ENCODE peak calls at places on chromosomes 11 and 22, in ten cellular contexts. U is epithelial cell of esophagus; G is CD8-positive, alpha-beta T cell; Q is heart right ventricle; T is fibroblast of lung; I is adrenal gland; Z is lower leg skin; D is AG09309; K is BJ; V is hepatocyte. P is an unnamed sample.

GRCh38 chr11:78032090-78032489 is 9.0 kb upstream of the KCTD14 start:
- DNase-seq in D (no peak), G (no peak), Z (no peak), Q (no peak), K (no peak), V (peak), U (no peak), T (no peak), I (no peak), P (no peak)

GRCh38 chr11:66203847-66204246 is 64.6 kb upstream of the RAB1B start:
- DNase-seq in Q (no peak), G (no peak), U (no peak), K (no peak), D (no peak), V (no peak), I (no peak), T (no peak), Z (no peak), P (no peak)

GRCh38 chr11:87878373-87878779 is 296.9 kb downstream of the RAB38 start:
- DNase-seq in T (peak), D (peak), U (peak), I (peak), Q (no peak), V (peak), Z (no peak), G (no peak), K (peak), P (peak)

GRCh38 chr11:12618743-12619540 is 55.3 kb upstream of the TEAD1 start:
- DNase-seq in Q (no peak), U (no peak), D (peak), K (no peak), T (no peak), V (no peak), I (no peak), G (no peak), Z (no peak), P (no peak)

GRCh38 chr22:22047266-22047665 is 64.7 kb upstream of the TOP3B start:
- DNase-seq in I (no peak), K (no peak), U (no peak), G (no peak), T (no peak), Q (no peak), V (no peak), D (no peak), Z (no peak), P (no peak)

GRCh38 chr11:12755510-12755909 is 81.3 kb downstream of the TEAD1 start:
- DNase-seq in Z (no peak), T (no peak), V (no peak), Q (no peak), I (no peak), U (peak), K (no peak), D (no peak), G (no peak), P (no peak)

GRCh38 chr11:29293825-29294224 is 723.0 kb downstream of the KCNA4 start:
- DNase-seq in V (no peak), G (no peak), I (no peak), K (no peak), U (peak), T (peak), Q (no peak), Z (no peak), D (no peak), P (peak)

GRCh38 chr11:71473793-71474080 is 20.7 kb downstream of the NADSYN1 start:
- DNase-seq in K (no peak), V (no peak), Q (no peak), I (no peak), D (no peak), G (no peak), Z (no peak), T (no peak), U (no peak), P (no peak)

GRCh38 chr11:69308936-69309799 is 15.2 kb downstream of the MYEOV start:
- DNase-seq in K (no peak), U (no peak), Q (no peak), Z (peak), D (no peak), G (no peak), V (no peak), T (no peak), I (no peak), P (no peak)

GRCh38 chr11:86198156-86198555 is 46.4 kb upstream of the EED start:
- DNase-seq in D (no peak), K (no peak), I (no peak), T (no peak), V (no peak), Q (no peak), G (no peak), U (no peak), Z (no peak), P (no peak)

GRCh38 chr22:20271114-20271994 is 3.2 kb upstream of the RTN4R start:
- DNase-seq in V (no peak), U (no peak), K (no peak), T (no peak), G (no peak), Z (no peak), D (no peak), I (peak), Q (no peak), P (no peak)

GRCh38 chr11:35796542-35796941 is 134.0 kb downstream of the TRIM44 start:
- DNase-seq in T (no peak), Z (no peak), G (no peak), V (no peak), U (peak), K (no peak), D (no peak), Q (no peak), I (no peak), P (peak)

GRCh38 chr11:60914620-60915249 is 777 bp downstream of the TMEM109 start:
- DNase-seq in D (no peak), K (no peak), Z (no peak), T (peak), V (peak), Q (no peak), U (peak), G (peak), I (peak), P (no peak)

GRCh38 chr11:119885861-119886567 is 157.0 kb upstream of the NECTIN1 start:
- DNase-seq in U (no peak), D (no peak), V (no peak), I (no peak), K (no peak), Z (no peak), G (no peak), Q (no peak), T (no peak), P (no peak)

GRCh38 chr11:120090411-120090810 is 47.5 kb downstream of the TRIM29 start:
- DNase-seq in D (no peak), T (no peak), Z (no peak), G (no peak), U (no peak), I (no peak), V (no peak), K (no peak), Q (no peak), P (no peak)

GRCh38 chr11:82305123-82305522 is 428.5 kb downstream of the FAM181B start:
- DNase-seq in D (no peak), T (no peak), Z (no peak), G (no peak), Q (no peak), I (no peak), U (no peak), V (no peak), K (no peak), P (no peak)

GRCh38 chr22:46001426-46002106 is 24.6 kb upstream of the WNT7B start:
- DNase-seq in U (no peak), D (no peak), K (no peak), Q (no peak), G (no peak), T (no peak), I (peak), Z (no peak), V (no peak), P (no peak)

GRCh38 chr11:22192289-22192641 is 620 bp upstream of the ANO5 start:
- DNase-seq in I (peak), Z (no peak), V (peak), K (no peak), D (no peak), T (no peak), G (no peak), Q (peak), U (no peak), P (no peak)

GRCh38 chr22:45246060-45246985 is 5.6 kb upstream of the KIAA0930 start:
- DNase-seq in Q (no peak), V (peak), K (peak), G (no peak), Z (peak), I (peak), T (peak), D (peak), U (peak), P (peak)

GRCh38 chr11:31655483-31655882 is 145.9 kb downstream of the ELP4 start:
- DNase-seq in I (no peak), T (peak), Q (no peak), U (peak), D (peak), V (no peak), K (peak), Z (no peak), G (no peak), P (peak)

GRCh38 chr11:67463680-67464410 is 5.2 kb downstream of the TMEM134 start:
- DNase-seq in V (no peak), D (no peak), I (peak), U (peak), K (no peak), Z (peak), T (no peak), Q (peak), G (no peak), P (no peak)

GRCh38 chr11:9722893-9723292 is 59.0 kb downstream of the SWAP70 start:
- DNase-seq in G (no peak), I (no peak), U (no peak), Q (no peak), T (no peak), V (no peak), Z (no peak), D (no peak), K (no peak), P (no peak)

GRCh38 chr22:23772315-23773246 is at the start of gene MMP11:
- DNase-seq in I (no peak), Z (no peak), G (peak), U (peak), V (peak), T (no peak), K (no peak), Q (peak), D (no peak), P (no peak)

DNA sequence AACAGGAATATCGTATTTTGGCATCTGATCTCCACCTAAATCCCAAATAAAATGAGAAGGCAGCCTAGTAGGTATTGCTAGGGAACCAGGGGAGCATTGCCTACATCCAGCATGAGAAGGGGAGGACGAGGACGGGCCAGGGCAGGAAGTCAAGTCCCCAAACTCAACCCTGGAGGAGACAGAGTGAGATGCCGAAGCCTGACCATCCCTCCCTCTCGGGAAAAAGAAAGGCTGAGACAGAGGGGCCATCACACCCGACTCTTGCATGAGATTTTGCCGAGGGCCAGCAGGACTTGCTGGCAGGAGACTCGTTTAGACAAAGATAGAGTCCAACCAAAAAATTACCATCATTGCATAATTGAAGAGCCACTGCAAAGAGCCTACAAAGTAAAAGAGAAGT is 50.2 kb upstream of the SPATA19 start:
- DNase-seq in D (no peak), G (no peak), U (no peak), K (no peak), T (no peak), Z (peak), Q (no peak), I (no peak), V (no peak), P (no peak)
- H3K4me3 ChIP-seq in D (no peak), G (no peak), U (no peak), K (no peak), T (no peak), Z (no peak), Q (no peak), I (no peak), V (no peak), P (no peak)

DNA sequence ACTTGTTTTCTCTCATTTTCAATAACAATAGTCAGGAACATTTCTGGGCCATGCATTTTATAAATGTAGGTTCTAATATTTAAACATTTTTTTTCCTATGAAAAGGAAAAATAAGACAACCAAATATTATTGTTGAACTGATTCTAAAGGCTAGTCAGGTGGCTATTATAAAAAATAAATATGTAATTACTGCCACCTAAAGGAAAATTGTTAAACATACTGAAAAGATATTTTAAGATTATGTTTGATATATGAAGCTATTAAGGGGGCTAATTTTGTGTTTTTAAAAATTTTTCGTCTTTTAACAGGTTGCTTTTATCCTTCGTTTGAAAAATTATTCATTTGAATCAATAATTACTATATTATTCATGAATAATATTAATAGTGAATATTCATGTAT is 62.2 kb upstream of the FDX1 start:
- DNase-seq in U (no peak), V (no peak), D (no peak), G (no peak), I (no peak), K (no peak), Q (no peak), Z (no peak), T (peak), P (no peak)
- TF ChIP-seq CTCF in U (no peak), V (peak), D (no peak), G (no peak), I (no peak), K (no peak), Q (peak), Z (no peak), T (no peak), P (no peak)

DNA sequence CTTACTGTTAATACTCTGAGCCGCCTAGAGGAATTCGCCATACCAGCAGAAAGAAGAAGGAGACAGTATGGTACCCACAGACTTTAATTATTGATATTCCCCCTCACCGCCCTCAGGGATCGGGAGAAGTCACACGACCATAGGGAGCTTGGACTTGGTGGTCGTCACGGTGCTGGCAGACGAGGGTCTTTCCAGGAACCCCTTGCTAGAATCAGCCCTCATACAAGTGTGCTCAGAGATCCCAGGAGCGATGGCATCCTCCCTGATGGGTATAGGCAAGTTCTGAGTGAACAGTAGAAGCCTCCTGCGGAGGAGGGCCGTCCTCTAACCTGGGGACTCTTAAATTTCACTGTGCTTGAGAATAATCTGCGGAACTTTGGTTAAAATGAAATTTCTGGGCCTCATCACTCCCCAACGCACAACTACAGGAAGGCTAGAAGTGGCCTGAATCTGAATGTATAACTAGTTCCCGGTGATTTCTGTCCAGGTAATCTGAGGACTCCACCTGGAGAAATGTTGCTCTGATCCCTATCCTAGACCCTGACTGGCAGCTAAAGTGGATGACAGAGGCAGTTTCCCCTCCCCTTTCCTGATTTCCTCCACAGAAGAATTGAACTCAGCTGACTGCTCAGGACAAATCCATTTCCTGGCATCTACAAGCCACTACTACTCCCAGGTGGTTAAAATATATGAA is 4.5 kb downstream of the VSIG2 start:
- DNase-seq in Q (no peak), I (no peak), U (no peak), T (no peak), G (no peak), K (no peak), V (no peak), D (no peak), Z (no peak), P (no peak)
- H3K4me3 ChIP-seq in Q (no peak), I (no peak), U (no peak), T (no peak), G (no peak), K (no peak), V (no peak), D (no peak), Z (no peak), P (no peak)

GRCh38 chr11:131042041-131042390 is 125.7 kb upstream of the SNX19 start:
- DNase-seq in Z (no peak), T (no peak), G (no peak), K (no peak), D (no peak), I (no peak), V (no peak), U (peak), Q (no peak), P (no peak)

GRCh38 chr11:131036544-131036943 is 120.3 kb upstream of the SNX19 start:
- DNase-seq in G (no peak), T (peak), V (no peak), I (no peak), K (no peak), Z (no peak), U (no peak), D (no peak), Q (no peak), P (no peak)

GRCh38 chr11:131041331-131042040 is 125.2 kb upstream of the SNX19 start:
- DNase-seq in U (peak), Z (no peak), I (no peak), Q (no peak), T (no peak), G (no peak), D (no peak), K (no peak), V (no peak), P (no peak)

GRCh38 chr11:131037873-131038272 is 121.6 kb upstream of the SNX19 start:
- DNase-seq in D (no peak), K (no peak), I (no peak), T (peak), Q (no peak), G (no peak), U (no peak), Z (no peak), V (no peak), P (no peak)

GRCh38 chr11:131038597-131038996 is 122.3 kb upstream of the SNX19 start:
- DNase-seq in I (no peak), T (no peak), K (no peak), Q (no peak), G (no peak), Z (no peak), V (peak), D (no peak), U (peak), P (no peak)
- TF ChIP-seq CTCF in I (peak), T (no peak), K (peak), Q (peak), G (no peak), Z (no peak), V (peak), D (peak), U (peak), P (no peak)

GRCh38 chr22:36351921-36352774 is 35.6 kb downstream of the MYH9 start:
- DNase-seq in T (peak), Q (no peak), D (no peak), Z (no peak), G (no peak), K (no peak), I (no peak), U (peak), V (peak), P (no peak)
- H3K4me3 ChIP-seq in T (peak), Q (peak), D (no peak), Z (no peak), G (peak), K (no peak), I (no peak), U (no peak), V (no peak), P (no peak)

DNA sequence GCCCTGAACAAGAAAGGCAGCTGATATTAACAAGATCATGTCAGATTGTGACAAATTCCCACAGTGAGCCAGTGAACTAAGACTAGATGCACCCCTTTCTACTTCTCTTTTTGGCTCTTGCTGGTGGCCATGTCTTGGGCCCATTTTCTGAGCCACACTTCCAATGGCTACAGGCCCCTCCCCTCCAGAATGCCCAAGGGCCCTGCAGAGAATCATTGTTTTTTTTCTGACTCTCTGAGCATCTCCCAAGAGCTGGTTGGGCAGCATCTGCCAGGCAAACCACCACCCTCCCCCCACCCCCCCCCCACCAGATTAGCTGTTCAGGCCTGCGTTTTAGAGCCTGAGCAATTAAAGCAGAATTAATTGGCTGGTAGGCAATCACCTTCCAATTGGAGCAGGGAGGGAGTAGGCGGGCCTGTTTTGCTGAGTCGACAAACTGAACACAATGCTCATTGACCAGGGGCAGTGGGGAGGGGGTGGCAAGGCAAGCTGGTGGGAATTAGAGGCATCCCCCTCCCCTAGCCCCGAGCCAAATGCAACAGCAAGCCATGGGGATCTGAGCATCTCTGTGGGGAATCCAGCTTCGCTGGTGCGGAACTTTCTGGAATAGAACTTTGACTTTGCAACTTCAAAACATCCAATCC is 541.3 kb downstream of the MN1 start:
- DNase-seq in G (no peak), I (no peak), Z (no peak), Q (no peak), U (no peak), T (no peak), K (no peak), V (no peak), D (no peak), P (no peak)
- TF ChIP-seq CTCF in G (no peak), I (no peak), Z (no peak), Q (no peak), U (no peak), T (no peak), K (no peak), V (no peak), D (no peak), P (no peak)

GRCh38 chr11:2862395-2862949 is 23.1 kb downstream of the CDKN1C start:
- DNase-seq in D (no peak), Z (no peak), U (no peak), K (no peak), T (no peak), V (no peak), Q (no peak), I (no peak), G (no peak), P (no peak)

GRCh38 chr11:2866178-2866577 is 19.4 kb downstream of the CDKN1C start:
- DNase-seq in Z (no peak), Q (no peak), D (no peak), U (no peak), G (no peak), T (no peak), V (no peak), K (no peak), I (no peak), P (no peak)

GRCh38 chr11:2864890-2865289 is 20.7 kb downstream of the CDKN1C start:
- DNase-seq in T (peak), V (no peak), U (no peak), I (no peak), D (no peak), Q (no peak), Z (no peak), G (no peak), K (no peak), P (no peak)

GRCh38 chr11:2860636-2861035 is 24.9 kb downstream of the CDKN1C start:
- DNase-seq in K (no peak), Q (no peak), D (no peak), I (no peak), V (peak), Z (no peak), G (no peak), U (peak), T (peak), P (no peak)

DNA sequence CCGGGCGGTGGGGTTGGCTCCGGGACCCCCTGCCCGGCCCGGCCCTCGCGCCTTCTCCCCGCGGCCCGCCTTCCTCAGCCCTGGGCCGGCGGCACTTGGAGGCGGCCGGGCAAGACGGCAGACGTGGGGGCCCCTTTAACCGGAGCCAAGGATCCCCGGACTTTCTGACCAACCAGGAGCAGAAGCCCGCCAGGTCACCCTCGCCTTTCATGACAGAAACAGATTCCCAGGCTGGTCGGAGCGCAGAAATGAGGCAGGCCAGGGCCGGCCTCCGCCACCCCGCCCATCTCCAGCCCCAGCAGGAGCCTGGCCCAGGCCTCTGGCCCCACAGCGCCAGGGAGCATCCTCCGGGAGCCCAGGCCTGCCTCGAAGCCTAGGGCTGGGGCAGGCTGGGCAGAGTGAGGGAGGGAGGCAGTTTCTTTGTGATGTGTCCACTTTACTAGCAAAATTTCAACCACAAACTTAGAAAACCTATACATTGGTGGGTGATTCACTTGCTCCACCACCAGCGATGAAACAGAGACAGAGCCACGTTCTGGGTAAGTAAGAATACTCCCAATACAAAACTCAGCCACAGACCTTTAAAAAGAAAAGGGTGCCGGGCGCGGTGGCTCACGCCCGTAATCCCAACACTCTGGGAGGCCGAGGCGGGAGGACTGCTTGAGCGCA is 22.5 kb downstream of the CDKN1C start:
- DNase-seq in Q (no peak), D (no peak), U (no peak), V (no peak), K (no peak), Z (no peak), G (no peak), I (no peak), T (no peak), P (no peak)
- H3K4me3 ChIP-seq in Q (peak), D (no peak), U (no peak), V (no peak), K (no peak), Z (no peak), G (no peak), I (no peak), T (no peak), P (no peak)